ENCODE peak calls at places on chromosomes 1 and 21, in seven cellular contexts. T is GM12878, N is HepG2, M is H1, R is K562, L is GM12891, D is SK-N-SH. K is an unnamed sample.

GRCh38 chr1:180268556-180269044 is 38.5 kb downstream of the LHX4 start:
- DNase-seq in T (no peak), N (no peak), M (no peak), R (no peak), L (no peak), D (no peak), K (no peak)

GRCh38 chr1:17653728-17654351 is 101.3 kb upstream of the ACTL8 start:
- DNase-seq in T (no peak), N (no peak), M (no peak), R (peak; percentile 61), L (peak; percentile 63), D (peak; percentile 85), K (peak; percentile 50)

GRCh38 chr1:6148497-6149241 is 31.5 kb downstream of the CHD5 start:
- DNase-seq in T (no peak), N (no peak), M (peak; percentile 66), R (peak; percentile 86), L (peak; percentile 57), D (peak; percentile 92), K (peak; percentile 54)

GRCh38 chr1:64601207-64601606 is 131.3 kb downstream of the CACHD1 start:
- DNase-seq in T (no peak), N (no peak), M (no peak), R (no peak), L (no peak), D (peak; percentile 47), K (no peak)

GRCh38 chr1:108828074-108828961 is 28.6 kb downstream of the AKNAD1 start:
- DNase-seq in T (peak; percentile 15), N (peak; percentile 67), M (peak; percentile 60), R (peak; percentile 90), L (peak; percentile 72), D (peak; percentile 56), K (peak; percentile 57)

GRCh38 chr1:226677121-226678020 is 61.7 kb downstream of the ITPKB start:
- DNase-seq in T (no peak), N (no peak), M (no peak), R (no peak), L (no peak), D (no peak), K (no peak)

GRCh38 chr21:44950351-44950750 is 10.5 kb downstream of the SLX9 start:
- DNase-seq in T (no peak), N (no peak), M (no peak), R (no peak), L (no peak), D (no peak), K (no peak)

GRCh38 chr1:1058921-1059493 is 15.1 kb downstream of the RNF223 start:
- DNase-seq in T (no peak), N (no peak), M (no peak), R (peak; percentile 74), L (no peak), D (no peak), K (no peak)

GRCh38 chr1:201503397-201504176 is 3.3 kb downstream of the CSRP1 start:
- DNase-seq in T (no peak), N (peak; percentile 85), M (peak; percentile 54), R (no peak), L (no peak), D (no peak), K (no peak)

GRCh38 chr1:99647460-99647859 is 1.5 kb downstream of the PALMD start:
- DNase-seq in T (no peak), N (no peak), M (no peak), R (peak; percentile 38), L (no peak), D (no peak), K (no peak)

GRCh38 chr1:15432327-15432726 is 5.9 kb upstream of the CTRC start:
- DNase-seq in T (no peak), N (no peak), M (no peak), R (no peak), L (no peak), D (peak; percentile 12), K (no peak)

GRCh38 chr1:153506831-153507413 is 28.9 kb downstream of the S100A6 start:
- DNase-seq in T (no peak), N (peak; percentile 72), M (no peak), R (no peak), L (no peak), D (no peak), K (no peak)

GRCh38 chr1:35031103-35031452 is 667 bp downstream of the ZMYM6 start:
- DNase-seq in T (no peak), N (peak; percentile 5), M (peak; percentile 13), R (peak; percentile 71), L (peak; percentile 39), D (peak; percentile 39), K (peak; percentile 10)

GRCh38 chr1:34794001-34794789 is 1.4 kb downstream of the GJA4 start:
- DNase-seq in T (no peak), N (no peak), M (no peak), R (no peak), L (no peak), D (no peak), K (no peak)

GRCh38 chr1:150233359-150234308 is 2.3 kb downstream of the ANP32E start:
- DNase-seq in T (no peak), N (no peak), M (no peak), R (peak; percentile 33), L (no peak), D (no peak), K (no peak)

GRCh38 chr1:47738560-47739182 is 258.5 kb downstream of the TRABD2B start:
- DNase-seq in T (no peak), N (peak; percentile 35), M (no peak), R (peak; percentile 59), L (no peak), D (peak; percentile 74), K (no peak)

GRCh38 chr1:183674339-183674738 is 21.2 kb upstream of the APOBEC4 start:
- DNase-seq in T (no peak), N (no peak), M (no peak), R (no peak), L (no peak), D (no peak), K (no peak)

DNA sequence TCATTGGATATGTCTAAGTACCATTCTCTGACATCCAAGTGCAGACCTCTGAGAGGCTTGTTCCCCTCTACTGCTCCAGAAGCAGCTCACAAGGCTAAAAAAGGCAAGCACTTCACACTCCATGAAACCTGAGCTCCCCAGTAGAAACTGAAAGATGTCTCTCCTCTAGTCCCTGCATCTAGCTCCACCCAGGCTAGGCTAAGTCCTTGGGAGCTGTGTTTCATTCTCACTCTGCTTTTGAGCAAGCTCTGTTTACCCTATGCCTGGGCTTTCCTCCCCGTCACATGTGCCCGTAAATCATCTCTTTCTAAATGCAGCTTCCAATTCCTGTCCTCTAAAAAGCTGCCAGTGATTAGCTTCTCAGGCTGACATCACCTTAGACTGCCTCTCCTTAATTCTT is 39.0 kb downstream of the LRRC71 start:
- DNase-seq in T (no peak), N (no peak), M (no peak), R (peak; percentile 43), L (no peak), D (no peak), K (no peak)
- TF ChIP-seq TAF1 in T (no peak), N (no peak), M (no peak), R (no peak), L (no peak), D (no peak), K (no peak)

GRCh38 chr1:27889506-27889905 is 17.2 kb downstream of the THEMIS2 start:
- DNase-seq in T (no peak), N (no peak), M (no peak), R (no peak), L (no peak), D (no peak), K (no peak)

GRCh38 chr1:27886353-27886679 is 14.0 kb downstream of the THEMIS2 start:
- DNase-seq in T (no peak), N (no peak), M (no peak), R (no peak), L (no peak), D (no peak), K (no peak)

GRCh38 chr1:27886744-27887143 is 14.4 kb downstream of the THEMIS2 start:
- DNase-seq in T (no peak), N (no peak), M (no peak), R (no peak), L (no peak), D (no peak), K (no peak)

GRCh38 chr1:27885620-27886352 is 13.4 kb downstream of the THEMIS2 start:
- DNase-seq in T (no peak), N (no peak), M (no peak), R (no peak), L (no peak), D (no peak), K (no peak)

GRCh38 chr1:27887215-27888035 is 15.1 kb downstream of the THEMIS2 start:
- DNase-seq in T (peak; percentile 82), N (no peak), M (no peak), R (no peak), L (no peak), D (no peak), K (no peak)
- TF ChIP-seq POLR2AphosphoS5 in T (peak; percentile 29), N (no peak), M (no peak), R (no peak), L (no peak), D (no peak), K (peak; percentile 39)

GRCh38 chr1:86650065-86650464 is 54.3 kb upstream of the SH3GLB1 start:
- DNase-seq in T (no peak), N (no peak), M (no peak), R (no peak), L (no peak), D (no peak), K (no peak)

GRCh38 chr1:86649618-86650017 is 54.8 kb upstream of the SH3GLB1 start:
- DNase-seq in T (no peak), N (no peak), M (no peak), R (no peak), L (no peak), D (no peak), K (no peak)

GRCh38 chr1:86645866-86646647 is 58.3 kb upstream of the SH3GLB1 start:
- DNase-seq in T (no peak), N (no peak), M (no peak), R (no peak), L (no peak), D (no peak), K (no peak)

GRCh38 chr1:86648255-86648654 is 56.1 kb upstream of the SH3GLB1 start:
- DNase-seq in T (no peak), N (no peak), M (no peak), R (no peak), L (no peak), D (no peak), K (no peak)
- TF ChIP-seq TAF1 in T (no peak), N (no peak), M (no peak), R (no peak), L (no peak), D (no peak), K (no peak)

DNA sequence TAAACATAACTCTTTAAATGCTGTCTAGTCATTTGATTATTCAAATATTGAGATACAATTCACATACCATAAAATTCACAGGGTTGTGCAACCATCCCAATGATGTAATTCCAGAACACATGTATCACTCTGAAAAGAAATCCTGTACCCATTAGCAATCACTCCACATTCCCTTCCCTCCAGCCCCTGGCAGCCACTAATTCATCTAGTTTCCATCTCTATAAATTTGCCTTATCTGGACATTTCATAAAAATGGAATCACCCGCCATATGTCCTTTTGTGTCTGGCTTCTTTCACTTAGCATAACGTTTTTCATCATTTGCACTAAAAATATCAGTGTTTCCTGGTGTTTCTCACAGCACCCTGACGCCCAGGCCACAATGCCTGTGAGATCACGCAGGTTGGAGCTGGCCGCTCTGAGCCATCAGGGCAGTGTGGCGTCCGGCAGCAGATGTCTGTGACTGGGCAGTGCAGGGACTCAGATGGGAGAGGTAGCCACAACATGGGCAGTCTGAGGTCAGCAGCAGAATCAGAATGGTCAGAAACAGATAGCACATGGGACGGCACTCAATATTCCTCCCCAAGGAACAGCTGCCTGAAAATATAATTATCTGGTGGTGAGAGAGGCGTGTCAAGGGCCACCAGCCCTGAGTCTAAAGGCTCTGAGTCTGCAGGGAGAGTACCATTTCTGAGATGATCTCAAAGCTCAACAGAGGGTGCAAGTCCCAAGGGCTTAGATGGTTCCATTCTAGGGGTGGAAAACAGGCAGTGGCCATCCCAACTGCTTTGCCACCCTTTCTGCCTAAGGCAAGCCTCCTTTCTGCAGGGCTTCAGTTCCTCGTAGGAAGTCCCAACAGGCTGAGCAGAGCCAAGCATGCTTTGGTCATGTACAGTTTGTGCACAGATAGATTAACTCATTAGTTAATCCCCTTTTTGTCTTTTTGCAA is 129.4 kb upstream of the EDN2 start:
- DNase-seq in T (no peak), N (no peak), M (no peak), R (no peak), L (no peak), D (peak; percentile 80), K (no peak)
- TF ChIP-seq POLR2AphosphoS5 in T (no peak), N (no peak), M (no peak), R (no peak), L (no peak), D (peak; percentile 90), K (no peak)

K was measured in GM12892.